ENCODE peak calls at places on chromosomes 13 and 19, in five cellular contexts. M is tibial nerve; L is H9; C is psoas muscle; E is effector memory CD4-positive, alpha-beta T cell. J is an unnamed sample.
A peak's percentile ranks its signal among the peaks of the same experiment; 100 is the strongest.

GRCh38 chr13:93326427-93326826 is 99.8 kb downstream of the GPC6 start:
- DNase-seq in M (no peak), L (no peak), C (no peak), E (no peak), J (no peak)

GRCh38 chr19:873084-874019 is 13.9 kb downstream of the CFD start:
- DNase-seq in M (no peak), L (peak; percentile 87), C (no peak), E (peak; percentile 48), J (no peak)

GRCh38 chr19:43704002-43704705 is 11.7 kb upstream of the IRGC start:
- DNase-seq in M (no peak), L (no peak), C (no peak), E (no peak), J (no peak)

GRCh38 chr19:35346193-35347052 is 1.3 kb upstream of the FFAR1 start:
- DNase-seq in M (no peak), L (peak; percentile 19), C (no peak), E (peak; percentile 72), J (no peak)

GRCh38 chr19:43872547-43873336 is 45.6 kb downstream of the ZNF283 start:
- DNase-seq in M (no peak), L (no peak), C (no peak), E (no peak), J (no peak)

GRCh38 chr13:40026174-40026585 is 370.7 kb downstream of the COG6 start:
- DNase-seq in M (no peak), L (no peak), C (no peak), E (no peak), J (no peak)

GRCh38 chr13:74287672-74288169 is 153.5 kb upstream of the KLF12 start:
- DNase-seq in M (peak; percentile 50), L (peak; percentile 71), C (peak; percentile 71), E (peak; percentile 79), J (no peak)

GRCh38 chr19:30421571-30421970 is 49.4 kb downstream of the ZNF536 start:
- DNase-seq in M (no peak), L (no peak), C (no peak), E (no peak), J (no peak)

GRCh38 chr13:42279986-42280385 is 8.0 kb downstream of the AKAP11 start:
- DNase-seq in M (no peak), L (no peak), C (no peak), E (no peak), J (no peak)

GRCh38 chr13:32429406-32429909 is 1.5 kb upstream of the N4BP2L1 start:
- DNase-seq in M (no peak), L (no peak), C (no peak), E (no peak), J (no peak)

GRCh38 chr13:60182907-60183306 is 19.2 kb upstream of the DIAPH3 start:
- DNase-seq in M (no peak), L (no peak), C (no peak), E (no peak), J (no peak)

GRCh38 chr13:111474136-111475002 is 153.9 kb downstream of the TEX29 start:
- DNase-seq in M (no peak), L (peak; percentile 64), C (no peak), E (no peak), J (no peak)

GRCh38 chr19:33080761-33081681 is at the start of gene GPATCH1:
- DNase-seq in M (peak; percentile 77), L (peak; percentile 91), C (peak; percentile 92), E (peak; percentile 66), J (peak; percentile 73)
- H3K27ac ChIP-seq in M (peak within 1 kb of the TSS; percentile 26), L (no peak within 1 kb of the TSS), C (peak within 1 kb of the TSS; percentile 81), E (peak within 1 kb of the TSS; percentile 75), J (peak within 1 kb of the TSS; percentile 85)

DNA sequence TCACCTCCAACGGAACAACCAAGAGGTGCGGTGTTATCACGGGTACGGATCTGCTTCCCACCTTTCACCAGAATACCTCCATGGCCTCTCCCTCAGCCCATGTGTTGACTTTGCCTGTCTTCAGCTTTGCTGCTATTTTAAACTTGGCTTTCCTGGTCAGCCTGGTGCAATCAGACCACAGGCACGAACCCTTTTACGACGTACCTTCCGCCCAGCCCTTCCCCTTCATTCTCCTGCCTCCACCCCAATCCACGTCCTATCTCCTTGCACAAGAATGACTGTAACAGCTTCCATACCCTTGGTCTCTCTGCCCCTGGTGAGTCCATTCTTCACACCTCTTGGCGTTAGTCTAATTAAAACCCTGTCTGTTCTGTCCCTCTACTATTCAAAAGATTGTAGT is 431.7 kb downstream of the EFNB2 start:
- DNase-seq in M (no peak), L (no peak), C (no peak), E (no peak), J (no peak)
- H3K27ac ChIP-seq in M (no peak overlapping the region), L (no peak overlapping the region), C (no peak overlapping the region), E (no peak overlapping the region), J (no peak overlapping the region)

DNA sequence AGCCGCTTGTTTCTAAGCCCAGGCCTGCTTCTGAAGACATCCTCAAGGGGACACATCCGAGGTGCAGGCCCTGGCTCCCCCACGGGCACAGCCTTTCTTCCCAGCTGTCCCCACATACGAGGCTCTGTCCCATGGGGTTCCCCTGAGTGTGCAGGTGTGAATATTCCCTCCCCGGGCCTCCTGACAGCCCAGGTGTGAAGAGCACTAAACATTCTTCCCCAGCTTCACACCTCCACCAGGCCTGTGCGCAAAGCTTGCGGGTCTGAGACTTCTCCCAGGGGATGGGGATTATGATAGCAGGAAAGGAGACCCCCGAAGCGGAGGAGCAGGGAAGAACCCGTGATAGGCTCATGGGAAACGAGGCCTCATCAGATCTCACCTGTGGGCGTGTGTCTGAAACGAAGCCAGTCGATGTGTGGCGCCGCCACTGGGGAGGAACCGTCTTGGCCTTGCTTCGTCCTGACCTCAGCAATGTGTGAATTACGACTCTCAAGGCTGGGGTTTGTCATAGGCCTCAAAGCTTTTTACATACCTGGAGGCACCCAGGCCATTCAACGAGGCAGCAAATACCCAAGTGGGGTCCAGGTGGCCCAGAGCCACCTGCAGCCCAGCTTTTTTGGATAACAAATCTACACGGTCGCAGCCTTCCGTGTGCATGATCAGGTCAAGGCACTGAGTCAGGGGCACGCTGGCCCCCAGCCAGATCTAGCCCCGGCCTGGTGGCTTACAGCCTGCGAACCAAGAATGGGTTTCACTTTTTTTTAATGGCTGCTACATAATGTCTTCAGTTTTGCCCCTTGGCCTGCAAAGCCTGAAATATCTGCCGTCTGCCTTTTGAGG is 134.3 kb downstream of the STK24 start:
- DNase-seq in M (no peak), L (no peak), C (no peak), E (no peak), J (no peak)
- H3K27ac ChIP-seq in M (no peak overlapping the region), L (no peak overlapping the region), C (no peak overlapping the region), E (no peak overlapping the region), J (no peak overlapping the region)

DNA sequence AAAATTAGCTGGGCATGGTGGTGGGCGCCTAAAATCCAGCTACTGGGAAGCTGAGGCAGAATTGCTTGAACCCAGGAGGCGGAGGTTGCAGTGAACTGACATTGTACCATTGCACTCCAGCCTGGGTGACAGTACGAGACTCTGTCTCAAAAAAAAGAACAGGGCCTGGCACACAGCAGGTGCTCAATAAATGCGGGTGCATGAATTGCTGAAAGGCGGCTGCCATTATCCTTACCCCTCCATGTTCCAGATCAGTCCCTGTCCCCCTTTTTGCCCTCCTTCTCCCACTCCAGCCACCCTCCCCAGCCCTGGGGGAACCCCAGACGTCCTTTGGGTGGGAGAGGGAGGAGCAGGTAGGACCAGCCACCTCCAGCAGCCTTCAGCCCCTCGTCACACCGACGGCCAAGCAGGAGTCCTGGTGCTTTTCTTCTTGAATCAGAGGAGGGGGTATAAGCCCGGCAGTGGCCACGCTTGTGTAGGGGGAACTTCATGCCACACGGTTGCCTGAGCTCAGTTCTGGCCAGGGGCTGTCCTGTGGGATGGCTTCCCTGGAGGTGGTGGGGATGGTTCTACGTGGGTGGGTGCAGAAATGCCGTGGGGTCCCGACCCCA is 20.4 kb upstream of the NFIC start:
- DNase-seq in M (no peak), L (no peak), C (no peak), E (no peak), J (no peak)
- H3K27ac ChIP-seq in M (peak overlapping the region; percentile 83), L (no peak overlapping the region), C (peak overlapping the region; percentile 53), E (no peak overlapping the region), J (peak overlapping the region; percentile 89)

GRCh38 chr13:30668305-30668704 is 50.6 kb downstream of the USPL1 start:
- DNase-seq in M (no peak), L (no peak), C (no peak), E (no peak), J (no peak)
- H3K27ac ChIP-seq in M (no peak overlapping the region), L (no peak overlapping the region), C (no peak overlapping the region), E (no peak overlapping the region), J (no peak overlapping the region)

DNA sequence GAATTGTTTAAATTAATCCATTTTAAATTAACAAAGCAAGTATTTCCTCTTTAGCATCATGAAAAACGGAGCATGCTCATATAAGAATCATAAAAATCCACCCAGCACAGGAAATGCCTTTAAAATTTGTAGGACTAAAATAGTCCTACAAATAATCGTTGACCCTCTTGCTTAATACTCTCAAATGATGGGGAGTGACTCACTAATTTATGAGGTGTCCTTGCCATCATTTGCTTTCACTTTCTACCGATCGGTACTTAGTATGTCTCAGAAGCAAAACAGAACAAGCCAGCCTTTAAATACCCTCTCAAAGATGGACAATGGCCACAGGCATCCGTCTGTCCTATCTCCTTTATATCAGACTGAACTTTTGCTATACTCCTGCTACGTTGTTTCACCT is 97.2 kb downstream of the SUCLA2 start:
- DNase-seq in M (no peak), L (no peak), C (no peak), E (no peak), J (no peak)
- H3K27ac ChIP-seq in M (no peak overlapping the region), L (no peak overlapping the region), C (no peak overlapping the region), E (no peak overlapping the region), J (no peak overlapping the region)

DNA sequence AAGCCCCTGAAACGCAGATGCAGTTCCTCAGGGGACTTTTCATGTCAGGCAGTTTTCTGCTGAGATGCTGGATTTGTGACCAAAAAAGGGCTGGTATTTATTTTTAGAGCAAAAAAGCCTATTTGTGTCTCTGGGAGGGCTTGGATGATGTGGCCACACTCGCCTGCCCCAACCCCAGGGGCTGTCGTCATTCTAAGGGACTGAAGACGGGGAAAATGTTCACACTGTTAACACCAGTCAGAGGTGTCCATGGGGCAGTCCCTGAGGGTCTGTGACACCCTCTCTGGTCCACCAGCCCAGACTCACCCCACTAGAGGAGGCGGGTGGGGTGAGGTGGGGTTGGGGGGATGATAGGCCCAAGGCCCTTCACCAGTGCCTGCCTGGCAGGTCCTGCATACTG is 15.9 kb upstream of the EPHX3 start:
- DNase-seq in M (no peak), L (no peak), C (no peak), E (no peak), J (no peak)
- H3K27ac ChIP-seq in M (peak overlapping the region; percentile 72), L (no peak overlapping the region), C (peak overlapping the region; percentile 91), E (no peak overlapping the region), J (peak overlapping the region; percentile 82)